ENCODE peak calls at places on chromosomes 1 and 21, in four cellular contexts. C, E, V and M are unnamed samples.

GRCh38 chr1:109801791-109802135 is 38.0 kb upstream of the EPS8L3 start:
- DNase-seq in C (no peak), V (peak), E (no peak), M (no peak)

GRCh38 chr1:151196292-151196800 is 2.0 kb upstream of the PIP5K1A start:
- DNase-seq in C (no peak), E (peak), V (peak), M (no peak)

GRCh38 chr21:25929859-25930520 is 195.2 kb downstream of the GABPA start:
- DNase-seq in C (no peak), V (no peak), E (no peak), M (no peak)

GRCh38 chr1:168485048-168485447 is 58.7 kb downstream of the XCL2 start:
- DNase-seq in E (no peak), C (no peak), V (no peak), M (no peak)

GRCh38 chr1:32100359-32100758 is 7.5 kb upstream of the KPNA6 start:
- DNase-seq in C (peak), E (no peak), V (no peak), M (no peak)

GRCh38 chr1:95903060-95903459 is 669.0 kb downstream of the RWDD3 start:
- DNase-seq in E (no peak), C (no peak), V (no peak), M (no peak)

GRCh38 chr1:23751050-23751814 is 8.0 kb downstream of the ELOA start:
- DNase-seq in C (no peak), V (peak), E (peak), M (no peak)

GRCh38 chr1:203598736-203599135 is 27.9 kb upstream of the ATP2B4 start:
- DNase-seq in E (no peak), V (no peak), C (no peak), M (no peak)

GRCh38 chr1:201585099-201585498 is 46.2 kb downstream of the NAV1 start:
- DNase-seq in E (peak), V (no peak), C (no peak), M (no peak)

GRCh38 chr1:54220004-54220811 is 20.2 kb downstream of the MRPL37 start:
- DNase-seq in V (no peak), C (peak), E (no peak), M (no peak)

GRCh38 chr1:153774780-153775431 is at the start of gene SLC27A3:
- DNase-seq in V (no peak), E (peak), C (peak), M (no peak)

GRCh38 chr1:184626076-184627011 is 128.3 kb downstream of the EDEM3 start:
- DNase-seq in E (no peak), V (no peak), C (peak), M (no peak)

GRCh38 chr1:158035014-158035413 is 41.6 kb downstream of the KIRREL1 start:
- DNase-seq in E (no peak), C (no peak), V (no peak), M (no peak)

GRCh38 chr1:44826375-44827196 is 16.5 kb downstream of the PTCH2 start:
- DNase-seq in V (no peak), E (no peak), C (peak), M (no peak)